ENCODE peak calls at places on chromosomes 3 and 15, in six cellular contexts. N is GM23338, R is dorsolateral prefrontal cortex, T is sigmoid colon, J is lower leg skin, G is fibroblast of pulmonary artery. Y is an unnamed sample.

GRCh38 chr3:141769171-141769894 is 6.1 kb downstream of the GRK7 start:
- DNase-seq in N (no peak), R (no peak), T (no peak), J (no peak), G (peak; percentile 49), Y (peak; percentile 25)

GRCh38 chr15:57703387-57703786 is 3.1 kb upstream of the POLR2M start:
- DNase-seq in N (no peak), R (no peak), T (no peak), J (no peak), G (no peak), Y (no peak)

GRCh38 chr3:11154953-11155325 is 646 bp downstream of the HRH1 start:
- DNase-seq in N (peak; percentile 60), R (peak; percentile 7), T (no peak), J (no peak), G (peak; percentile 31), Y (peak; percentile 40)

GRCh38 chr15:40282144-40282869 is 557 bp downstream of the ANKRD63 start:
- DNase-seq in N (peak; percentile 75), R (no peak), T (no peak), J (no peak), G (no peak), Y (no peak)

GRCh38 chr3:115322901-115323300 is 175.8 kb upstream of the ZBTB20 start:
- DNase-seq in N (no peak), R (no peak), T (no peak), J (no peak), G (no peak), Y (no peak)

GRCh38 chr15:79028411-79028964 is 62.1 kb downstream of the RASGRF1 start:
- DNase-seq in N (peak; percentile 80), R (no peak), T (no peak), J (peak; percentile 32), G (peak; percentile 49), Y (peak; percentile 53)

GRCh38 chr15:34588046-34588674 is 4.7 kb upstream of the GOLGA8B start:
- DNase-seq in N (peak; percentile 82), R (peak; percentile 51), T (peak; percentile 84), J (peak; percentile 63), G (peak; percentile 84), Y (peak; percentile 85)

GRCh38 chr15:83166218-83166617 is 41.4 kb downstream of the HDGFL3 start:
- DNase-seq in N (no peak), R (no peak), T (no peak), J (no peak), G (no peak), Y (peak; percentile 14)

GRCh38 chr15:80925597-80926059 is 64.0 kb downstream of the MESD start:
- DNase-seq in N (no peak), R (no peak), T (no peak), J (no peak), G (no peak), Y (no peak)

GRCh38 chr15:100083572-100083971 is 258.2 kb downstream of the ADAMTS17 start:
- DNase-seq in N (no peak), R (no peak), T (peak; percentile 40), J (no peak), G (no peak), Y (no peak)

GRCh38 chr15:86336051-86336788 is 256.5 kb downstream of the AGBL1 start:
- DNase-seq in N (no peak), R (no peak), T (no peak), J (no peak), G (no peak), Y (peak; percentile 4)

GRCh38 chr15:58988011-58988785 is 735 bp downstream of the RNF111 start:
- DNase-seq in N (peak; percentile 83), R (peak; percentile 58), T (peak; percentile 81), J (peak; percentile 55), G (peak; percentile 51), Y (peak; percentile 51)

GRCh38 chr3:149902498-149903139 is 68.1 kb downstream of the PFN2 start:
- DNase-seq in N (no peak), R (no peak), T (no peak), J (no peak), G (peak; percentile 24), Y (peak; percentile 18)

GRCh38 chr3:189084620-189085019 is 87.2 kb upstream of the TPRG1 start:
- DNase-seq in N (no peak), R (no peak), T (no peak), J (no peak), G (peak; percentile 3), Y (no peak)

GRCh38 chr15:83653639-83654378 is at the start of gene ADAMTSL3:
- DNase-seq in N (peak; percentile 81), R (peak; percentile 66), T (peak; percentile 92), J (no peak), G (peak; percentile 56), Y (peak; percentile 70)

GRCh38 chr3:177320765-177321247 is 123.5 kb upstream of the TBL1XR1 start:
- DNase-seq in N (no peak), R (no peak), T (no peak), J (no peak), G (peak; percentile 58), Y (peak; percentile 71)

GRCh38 chr3:146390967-146391366 is 78.4 kb downstream of the PLSCR2 start:
- DNase-seq in N (no peak), R (no peak), T (no peak), J (no peak), G (peak; percentile 96), Y (peak; percentile 97)

GRCh38 chr3:134328147-134328591 is 46.1 kb downstream of the AMOTL2 start:
- DNase-seq in N (no peak), R (no peak), T (peak; percentile 70), J (no peak), G (peak; percentile 88), Y (peak; percentile 94)

GRCh38 chr15:60077581-60078359 is 73.7 kb downstream of the FOXB1 start:
- DNase-seq in N (peak; percentile 28), R (no peak), T (no peak), J (no peak), G (no peak), Y (no peak)

GRCh38 chr3:143443851-143444331 is 324.3 kb downstream of the CHST2 start:
- DNase-seq in N (no peak), R (no peak), T (peak; percentile 73), J (peak; percentile 73), G (peak; percentile 99), Y (peak; percentile 100)

GRCh38 chr3:21995079-21995607 is 244.1 kb upstream of the ZNF385D start:
- DNase-seq in N (no peak), R (no peak), T (no peak), J (no peak), G (no peak), Y (no peak)

GRCh38 chr3:16500093-16500492 is 13.4 kb downstream of the RFTN1 start:
- DNase-seq in N (no peak), R (no peak), T (no peak), J (no peak), G (no peak), Y (no peak)

GRCh38 chr3:152183473-152183872 is 85.3 kb upstream of the MBNL1 start:
- DNase-seq in N (peak; percentile 73), R (peak; percentile 7), T (no peak), J (no peak), G (peak; percentile 64), Y (peak; percentile 55)

GRCh38 chr3:126747768-126748167 is 43.7 kb downstream of the CHCHD6 start:
- DNase-seq in N (no peak), R (no peak), T (no peak), J (no peak), G (no peak), Y (no peak)

GRCh38 chr15:57432141-57432701 is 55.9 kb downstream of the CGNL1 start:
- DNase-seq in N (peak; percentile 84), R (no peak), T (no peak), J (no peak), G (peak; percentile 31), Y (peak; percentile 37)

GRCh38 chr3:40055361-40055760 is 246.0 kb downstream of the MYRIP start:
- DNase-seq in N (no peak), R (no peak), T (no peak), J (no peak), G (no peak), Y (no peak)

GRCh38 chr15:40240619-40241304 is 1.9 kb downstream of the PAK6 start:
- DNase-seq in N (no peak), R (no peak), T (peak; percentile 50), J (no peak), G (no peak), Y (no peak)

GRCh38 chr3:72338942-72339749 is 509.1 kb downstream of the SHQ1 start:
- DNase-seq in N (no peak), R (peak; percentile 42), T (no peak), J (no peak), G (peak; percentile 94), Y (peak; percentile 92)

GRCh38 chr3:30864836-30865235 is 29.6 kb downstream of the GADL1 start:
- DNase-seq in N (no peak), R (no peak), T (no peak), J (no peak), G (no peak), Y (no peak)

GRCh38 chr15:68209272-68209671 is 4.1 kb upstream of the CALML4 start:
- DNase-seq in N (no peak), R (no peak), T (peak; percentile 63), J (no peak), G (no peak), Y (no peak)

GRCh38 chr15:40308844-40309189 is 1.1 kb upstream of the PLCB2 start:
- DNase-seq in N (peak; percentile 39), R (no peak), T (peak; percentile 70), J (no peak), G (no peak), Y (no peak)

GRCh38 chr3:23865595-23866396 is 51.0 kb downstream of the NKIRAS1 start:
- DNase-seq in N (peak; percentile 67), R (peak; percentile 14), T (no peak), J (no peak), G (peak; percentile 64), Y (peak; percentile 39)

GRCh38 chr3:98557324-98558010 is 25.7 kb downstream of the GPR15 start:
- DNase-seq in N (no peak), R (no peak), T (no peak), J (no peak), G (no peak), Y (no peak)

GRCh38 chr3:186617038-186617934 is 4.4 kb downstream of the AHSG start:
- DNase-seq in N (peak; percentile 88), R (peak; percentile 77), T (peak; percentile 87), J (peak; percentile 84), G (peak; percentile 96), Y (peak; percentile 97)
- H3K4me3 ChIP-seq in N (peak overlapping the region; percentile 19), R (peak overlapping the region; percentile 54), T (no peak overlapping the region), J (no peak overlapping the region), G (peak overlapping the region; percentile 13), Y (no peak overlapping the region)

DNA sequence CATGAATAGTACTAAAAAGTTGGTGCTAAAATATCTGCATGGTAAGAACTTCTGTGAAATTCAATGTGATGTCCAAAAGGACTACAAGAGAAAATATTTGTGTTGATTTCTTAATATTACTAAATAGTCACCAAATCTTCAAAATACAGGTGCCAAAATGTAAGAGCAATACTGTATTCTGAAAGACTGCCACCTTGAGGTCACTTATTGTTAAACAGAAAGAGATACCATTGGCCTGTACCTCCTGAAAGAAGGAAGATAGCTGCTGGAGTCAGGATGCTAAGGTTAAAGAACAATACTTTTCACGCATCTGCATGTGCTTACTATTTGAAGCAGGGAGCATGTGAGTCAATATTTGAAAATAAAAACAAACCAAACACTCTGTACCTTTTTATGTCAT is 72.0 kb upstream of the LSAMP start:
- DNase-seq in N (peak; percentile 72), R (no peak), T (no peak), J (no peak), G (peak; percentile 2), Y (peak; percentile 12)
- TF ChIP-seq CTCF in N (peak; percentile 61), R (no peak), T (no peak), J (no peak), G (peak; percentile 20), Y (no peak)

GRCh38 chr3:41581700-41582099 is 380.2 kb downstream of the ULK4 start:
- DNase-seq in N (no peak), R (no peak), T (no peak), J (no peak), G (no peak), Y (no peak)
- H3K4me3 ChIP-seq in N (no peak overlapping the region), R (no peak overlapping the region), T (no peak overlapping the region), J (no peak overlapping the region), G (no peak overlapping the region), Y (no peak overlapping the region)

GRCh38 chr3:194138098-194138474 is 2.1 kb downstream of the HES1 start:
- DNase-seq in N (no peak), R (no peak), T (no peak), J (no peak), G (peak; percentile 56), Y (peak; percentile 22)
- TF ChIP-seq CTCF in N (no peak), R (no peak), T (no peak), J (no peak), G (no peak), Y (no peak)

Y was measured in cardiac fibroblast.